ENCODE peak calls at places on chromosomes 11 and 22, in four cellular contexts. Q, A, L and R are unnamed samples.

GRCh38 chr11:118015385-118015841 is 29.2 kb downstream of the IL10RA start:
- DNase-seq in Q (no peak), A (no peak), L (no peak), R (no peak)

GRCh38 chr11:112398798-112399197 is 138.1 kb upstream of the PLET1 start:
- DNase-seq in Q (no peak), A (no peak), L (no peak), R (no peak)

GRCh38 chr22:48749555-48750227 is 1078.0 kb downstream of the BRD1 start:
- DNase-seq in Q (no peak), A (no peak), L (no peak), R (no peak)

GRCh38 chr22:19495562-19496323 is 16.0 kb downstream of the CDC45 start:
- DNase-seq in Q (peak), A (no peak), L (peak), R (no peak)

GRCh38 chr22:25346859-25347751 is 127.7 kb downstream of the CRYBB2 start:
- DNase-seq in Q (peak), A (no peak), L (no peak), R (no peak)

GRCh38 chr11:33630936-33631748 is 69.5 kb downstream of the C11orf91 start:
- DNase-seq in Q (peak), A (no peak), L (no peak), R (no peak)

GRCh38 chr11:44348721-44349120 is 38.8 kb upstream of the ALX4 start:
- DNase-seq in Q (no peak), A (no peak), L (no peak), R (no peak)

GRCh38 chr11:118144869-118145268 is 7.8 kb downstream of the SCN4B start:
- DNase-seq in Q (no peak), A (no peak), L (no peak), R (no peak)

GRCh38 chr22:49583886-49584505 is 243.7 kb downstream of the BRD1 start:
- DNase-seq in Q (no peak), A (no peak), L (no peak), R (no peak)

GRCh38 chr11:35159111-35159510 is 20.1 kb downstream of the CD44 start:
- DNase-seq in Q (no peak), A (no peak), L (no peak), R (no peak)

GRCh38 chr11:2186669-2187266 is 15.2 kb upstream of the TH start:
- DNase-seq in Q (peak), A (no peak), L (peak), R (peak)

GRCh38 chr22:49666146-49666809 is 161.4 kb downstream of the BRD1 start:
- DNase-seq in Q (no peak), A (no peak), L (no peak), R (no peak)

GRCh38 chr22:36334081-36334831 is 53.5 kb downstream of the MYH9 start:
- DNase-seq in Q (no peak), A (no peak), L (no peak), R (peak)

GRCh38 chr22:40534379-40535188 is 101.9 kb downstream of the MRTFA start:
- DNase-seq in Q (peak), A (no peak), L (peak), R (no peak)